ENCODE peak calls at places on chromosome X, in seven cellular contexts. S is cardiac muscle cell; T is OCI-LY7; I is pancreas; V is hepatocyte; F is CD8-positive, alpha-beta T cell; O is GM23248. Z is an unnamed sample.

GRCh38 chrX:24026403-24026801 is 584 bp downstream of the KLHL15 start:
- DNase-seq in S (peak), T (peak), I (no peak), V (peak), F (no peak), O (peak), Z (peak)

GRCh38 chrX:105725228-105725627 is 97.1 kb upstream of the NRK start:
- DNase-seq in S (no peak), T (no peak), I (no peak), V (no peak), F (no peak), O (no peak), Z (no peak)

GRCh38 chrX:11398785-11399184 is 105.6 kb downstream of the AMELX start:
- DNase-seq in S (peak), T (no peak), I (no peak), V (no peak), F (no peak), O (peak), Z (no peak)

GRCh38 chrX:102739642-102740041 is 19.1 kb downstream of the GPRASP3 start:
- DNase-seq in S (peak), T (no peak), I (no peak), V (peak), F (no peak), O (no peak), Z (no peak)

GRCh38 chrX:17689971-17690409 is 47.3 kb upstream of the SCML1 start:
- DNase-seq in S (peak), T (peak), I (no peak), V (peak), F (no peak), O (peak), Z (peak)

GRCh38 chrX:44570524-44570923 is 27.9 kb upstream of the FUNDC1 start:
- DNase-seq in S (peak), T (no peak), I (no peak), V (no peak), F (no peak), O (peak), Z (no peak)

GRCh38 chrX:34288782-34289181 is 156.7 kb upstream of the FAM47A start:
- DNase-seq in S (no peak), T (no peak), I (no peak), V (no peak), F (no peak), O (no peak), Z (no peak)

GRCh38 chrX:98371994-98372393 is 1488.3 kb downstream of the RPA4 start:
- DNase-seq in S (no peak), T (no peak), I (no peak), V (no peak), F (no peak), O (no peak), Z (peak)

GRCh38 chrX:37783284-37783683 is 3.4 kb downstream of the CYBB start:
- DNase-seq in S (no peak), T (no peak), I (no peak), V (no peak), F (no peak), O (no peak), Z (no peak)

GRCh38 chrX:18890724-18891560 is 93.0 kb downstream of the PHKA2 start:
- DNase-seq in S (no peak), T (no peak), I (no peak), V (no peak), F (no peak), O (no peak), Z (no peak)

GRCh38 chrX:104427693-104428092 is 138.3 kb upstream of the IL1RAPL2 start:
- DNase-seq in S (no peak), T (no peak), I (no peak), V (no peak), F (no peak), O (no peak), Z (no peak)

GRCh38 chrX:21176927-21177571 is 197.2 kb upstream of the CNKSR2 start:
- DNase-seq in S (no peak), T (no peak), I (no peak), V (peak), F (no peak), O (peak), Z (no peak)

GRCh38 chrX:49951524-49952193 is 29.3 kb downstream of the CLCN5 start:
- DNase-seq in S (peak), T (no peak), I (no peak), V (no peak), F (no peak), O (no peak), Z (no peak)

GRCh38 chrX:31708116-31708515 is 636.3 kb upstream of the FTHL17 start:
- DNase-seq in S (peak), T (no peak), I (no peak), V (no peak), F (no peak), O (no peak), Z (no peak)

GRCh38 chrX:110146521-110146920 is 143.6 kb downstream of the TMEM164 start:
- DNase-seq in S (peak), T (peak), I (no peak), V (peak), F (no peak), O (peak), Z (peak)

GRCh38 chrX:45749375-45749774 is 548.7 kb upstream of the DIPK2B start:
- DNase-seq in S (no peak), T (no peak), I (no peak), V (no peak), F (no peak), O (peak), Z (no peak)

GRCh38 chrX:115989686-115990085 is 180.9 kb upstream of the AGTR2 start:
- DNase-seq in S (no peak), T (no peak), I (no peak), V (no peak), F (no peak), O (no peak), Z (no peak)

GRCh38 chrX:40945366-40945713 is 139.9 kb upstream of the USP9X start:
- DNase-seq in S (peak), T (no peak), I (no peak), V (peak), F (no peak), O (peak), Z (no peak)

GRCh38 chrX:84188320-84188834 is 378 bp upstream of the RPS6KA6 start:
- DNase-seq in S (peak), T (no peak), I (peak), V (peak), F (no peak), O (peak), Z (peak)

GRCh38 chrX:153763989-153764755 is at the start of gene PLXNB3:
- DNase-seq in S (peak), T (peak), I (peak), V (peak), F (peak), O (peak), Z (peak)

GRCh38 chrX:74550295-74550802 is 64.1 kb downstream of the RLIM start:
- DNase-seq in S (peak), T (peak), I (peak), V (peak), F (peak), O (peak), Z (peak)
- H3K27ac ChIP-seq in S (no peak), T (no peak), I (no peak), V (no peak), F (no peak), O (no peak), Z (no peak)

GRCh38 chrX:28613558-28613957 is 26.3 kb downstream of the IL1RAPL1 start:
- DNase-seq in S (no peak), T (no peak), I (no peak), V (no peak), F (no peak), O (no peak), Z (no peak)
- H3K27ac ChIP-seq in S (peak), T (no peak), I (no peak), V (no peak), F (no peak), O (no peak), Z (no peak)

GRCh38 chrX:10110316-10110932 is 46.4 kb upstream of the CLCN4 start:
- DNase-seq in S (no peak), T (no peak), I (no peak), V (no peak), F (no peak), O (no peak), Z (no peak)
- H3K27ac ChIP-seq in S (no peak), T (peak), I (no peak), V (no peak), F (peak), O (no peak), Z (no peak)

GRCh38 chrX:39823424-39823823 is 274.3 kb downstream of the BCOR start:
- DNase-seq in S (no peak), T (no peak), I (no peak), V (no peak), F (no peak), O (no peak), Z (no peak)
- H3K27ac ChIP-seq in S (no peak), T (no peak), I (no peak), V (no peak), F (no peak), O (no peak), Z (no peak)

DNA sequence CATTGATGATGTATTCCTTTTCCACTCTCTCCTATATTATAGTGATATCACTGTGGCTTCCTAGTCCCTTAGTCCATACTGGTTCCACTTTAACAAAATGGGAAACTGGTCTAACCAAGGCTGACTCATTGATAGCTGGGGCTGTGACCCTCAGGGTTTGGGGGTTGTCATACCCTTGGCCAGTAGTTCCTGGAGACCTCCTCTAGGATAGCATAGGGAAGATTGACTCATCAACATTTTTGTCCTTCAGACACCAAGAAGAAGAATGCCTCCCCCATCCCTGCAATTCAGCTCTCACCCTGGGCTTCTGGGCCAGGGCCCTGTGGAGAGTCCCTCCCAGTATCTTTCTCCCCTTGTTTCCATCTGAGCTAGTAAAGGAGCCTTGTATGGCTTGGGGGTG is 68.8 kb upstream of the PRPS1 start:
- DNase-seq in S (no peak), T (no peak), I (no peak), V (no peak), F (no peak), O (peak), Z (no peak)
- H3K27ac ChIP-seq in S (no peak), T (no peak), I (no peak), V (no peak), F (no peak), O (no peak), Z (no peak)

DNA sequence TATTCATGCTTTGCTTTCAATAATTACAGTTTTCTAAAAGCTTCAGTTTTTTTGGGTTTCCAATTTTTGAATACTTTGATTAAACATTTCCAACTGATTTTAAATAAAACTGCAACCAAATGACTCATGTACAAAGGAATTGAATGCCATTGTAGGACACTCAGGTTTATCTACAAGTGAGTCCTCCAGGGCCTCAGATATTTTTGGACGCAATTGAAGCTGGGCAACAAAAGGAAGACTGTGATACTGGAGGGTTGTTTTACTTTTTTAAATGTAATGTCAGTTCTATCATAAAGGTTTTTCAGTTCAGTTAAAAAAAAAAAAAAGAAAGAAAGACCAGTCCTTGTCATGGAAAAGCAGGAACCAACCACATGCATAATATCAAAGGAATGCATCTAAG is 64.2 kb downstream of the MAGEA10 start:
- DNase-seq in S (no peak), T (no peak), I (no peak), V (no peak), F (no peak), O (peak), Z (no peak)
- H3K27ac ChIP-seq in S (peak), T (no peak), I (no peak), V (no peak), F (no peak), O (no peak), Z (no peak)

GRCh38 chrX:56231706-56232105 is 450 bp upstream of the KLF8 start:
- DNase-seq in S (no peak), T (no peak), I (no peak), V (no peak), F (no peak), O (no peak), Z (peak)
- H3K27ac ChIP-seq in S (no peak), T (no peak), I (no peak), V (no peak), F (no peak), O (no peak), Z (no peak)

Z was measured in neural progenitor cell.